ENCODE peak calls at places on chromosomes 5 and 9, in nine cellular contexts. B, A, P, J, O, T, C, I and S are unnamed samples.

GRCh38 chr9:98050351-98050750 is 6.2 kb upstream of the NANS start:
- DNase-seq in A (no peak), B (no peak), O (no peak), J (no peak), P (no peak), C (no peak), I (no peak), T (no peak), S (no peak)

GRCh38 chr9:94082956-94083355 is 1.3 kb upstream of the PTPDC1 start:
- DNase-seq in T (no peak), J (no peak), P (no peak), C (no peak), O (no peak), B (no peak), I (peak), A (no peak), S (no peak)

GRCh38 chr5:146588331-146588730 is 72.3 kb upstream of the GPR151 start:
- DNase-seq in J (no peak), A (no peak), T (peak), B (peak), I (no peak), P (no peak), C (no peak), O (no peak), S (no peak)

GRCh38 chr5:168128154-168128553 is 163.3 kb upstream of the WWC1 start:
- DNase-seq in J (no peak), T (no peak), I (no peak), C (no peak), B (no peak), A (no peak), P (no peak), O (no peak), S (no peak)

GRCh38 chr9:19614294-19614693 is 174.5 kb downstream of the SLC24A2 start:
- DNase-seq in O (no peak), B (no peak), C (no peak), J (no peak), I (no peak), T (no peak), P (no peak), A (no peak), S (no peak)

GRCh38 chr5:116453920-116454319 is 120.7 kb downstream of the SEMA6A start:
- DNase-seq in A (no peak), I (no peak), C (no peak), B (no peak), J (no peak), T (no peak), O (no peak), P (no peak), S (no peak)

GRCh38 chr5:82489668-82490067 is 211.5 kb upstream of the RPS23 start:
- DNase-seq in J (no peak), P (no peak), T (no peak), C (no peak), A (no peak), O (no peak), B (no peak), I (no peak), S (no peak)

GRCh38 chr9:127884976-127885490 is 7.6 kb upstream of the AK1 start:
- DNase-seq in B (no peak), T (no peak), J (no peak), O (no peak), C (no peak), I (no peak), P (no peak), A (no peak), S (no peak)

GRCh38 chr5:124790895-124791732 is 44.7 kb upstream of the ZNF608 start:
- DNase-seq in A (peak), C (no peak), J (no peak), B (peak), P (no peak), O (no peak), I (peak), T (no peak), S (no peak)

GRCh38 chr5:101024299-101024698 is 121.2 kb upstream of the ST8SIA4 start:
- DNase-seq in A (no peak), B (no peak), O (no peak), P (no peak), T (no peak), I (no peak), J (no peak), C (no peak), S (no peak)

GRCh38 chr9:133333566-133333965 is 2.4 kb downstream of the SURF6 start:
- DNase-seq in A (no peak), T (no peak), O (no peak), C (no peak), B (no peak), P (no peak), J (no peak), I (no peak), S (no peak)

GRCh38 chr9:129626944-129627297 is 958 bp downstream of the NTMT1 start:
- DNase-seq in J (no peak), P (no peak), I (peak), O (peak), C (no peak), T (peak), B (no peak), A (no peak), S (no peak)

GRCh38 chr9:127637322-127637847 is 25.3 kb downstream of the STXBP1 start:
- DNase-seq in B (peak), A (no peak), O (peak), J (no peak), C (peak), P (no peak), I (peak), T (peak), S (no peak)

GRCh38 chr9:108675708-108676107 is 180.1 kb downstream of the ACTL7B start:
- DNase-seq in P (no peak), I (no peak), O (no peak), T (no peak), A (no peak), J (no peak), C (no peak), B (no peak), S (no peak)

GRCh38 chr9:70586506-70586905 is 172.0 kb upstream of the KLF9 start:
- DNase-seq in A (no peak), T (no peak), P (no peak), C (no peak), I (no peak), J (no peak), B (no peak), O (no peak), S (no peak)

DNA sequence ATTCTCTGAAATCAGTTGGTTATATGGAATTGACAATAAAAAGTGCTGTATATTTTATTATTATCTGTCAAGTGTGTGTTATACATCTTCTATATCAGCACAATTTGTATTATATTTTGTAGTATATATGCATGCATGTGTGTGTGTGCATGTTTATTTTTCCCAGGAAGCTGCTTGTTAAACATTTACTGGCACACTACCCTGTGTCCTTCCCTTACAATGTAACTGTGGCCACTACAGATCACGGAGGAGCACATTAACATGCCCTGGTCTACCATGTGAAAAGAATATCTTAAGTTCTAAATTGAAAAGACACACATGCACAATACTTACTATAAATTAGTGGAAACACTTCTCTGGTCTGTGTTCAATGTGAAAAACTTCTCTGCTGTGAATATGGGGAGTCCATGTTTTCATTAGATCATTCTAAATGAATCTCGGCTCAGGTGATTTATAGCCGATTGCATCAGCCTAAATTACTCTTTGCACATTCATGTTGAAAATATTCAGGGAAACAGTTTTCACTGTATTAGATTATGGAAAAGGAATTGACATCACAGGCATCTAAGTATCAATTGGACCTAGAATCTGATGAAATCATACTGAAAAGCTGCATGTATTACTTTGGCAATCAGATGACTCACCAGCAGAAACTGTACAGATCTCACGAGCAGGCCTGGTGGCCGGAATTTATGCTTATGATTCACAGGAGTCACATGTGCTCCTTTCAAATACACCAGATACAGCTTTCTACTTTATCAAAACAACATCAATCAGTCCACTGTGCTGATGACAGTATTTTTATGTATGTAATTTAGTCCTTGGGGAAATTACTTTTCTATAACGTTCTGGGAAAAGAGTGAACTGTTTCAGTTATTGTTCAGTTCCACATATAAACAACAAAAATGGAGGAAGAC is 39.4 kb downstream of the LURAP1L start:
- DNase-seq in P (no peak), J (no peak), B (peak), C (peak), A (peak), T (peak), I (peak), O (peak), S (no peak)
- TF ChIP-seq CTCF in P (peak), J (no peak), B (peak), C (no peak), A (peak), T (peak), I (peak), O (peak), S (no peak)

GRCh38 chr9:89920131-89920530 is 315.3 kb downstream of the GADD45G start:
- DNase-seq in O (no peak), J (no peak), I (no peak), C (no peak), B (no peak), T (no peak), A (no peak), P (no peak), S (no peak)

GRCh38 chr9:89917861-89918260 is 313.0 kb downstream of the GADD45G start:
- DNase-seq in C (no peak), A (no peak), B (no peak), I (no peak), P (no peak), O (no peak), J (no peak), T (no peak), S (no peak)

GRCh38 chr9:89920901-89921300 is 316.1 kb downstream of the GADD45G start:
- DNase-seq in I (no peak), C (no peak), O (no peak), J (no peak), A (no peak), P (no peak), B (no peak), T (no peak), S (no peak)

GRCh38 chr9:89922099-89922498 is 317.3 kb downstream of the GADD45G start:
- DNase-seq in P (no peak), I (no peak), C (no peak), B (no peak), J (peak), T (no peak), A (no peak), O (no peak), S (no peak)

GRCh38 chr9:89919171-89919681 is 314.4 kb downstream of the GADD45G start:
- DNase-seq in P (peak), C (peak), I (no peak), J (peak), A (no peak), B (no peak), T (no peak), O (no peak), S (peak)
- TF ChIP-seq CTCF in P (peak), C (peak), I (no peak), J (no peak), A (no peak), B (no peak), T (peak), O (no peak), S (peak)

GRCh38 chr9:15942806-15943424 is 390.1 kb downstream of the CCDC171 start:
- DNase-seq in P (no peak), I (peak), O (no peak), B (no peak), J (no peak), C (no peak), T (no peak), A (no peak), S (no peak)
- TF ChIP-seq CTCF in P (no peak), I (no peak), O (no peak), B (no peak), J (no peak), C (no peak), T (no peak), A (no peak), S (no peak)

GRCh38 chr5:129137637-129138036 is 43.1 kb downstream of the ISOC1 start:
- DNase-seq in A (no peak), T (no peak), O (no peak), P (no peak), C (no peak), B (no peak), I (no peak), J (no peak), S (no peak)

GRCh38 chr5:129133553-129133952 is 39.0 kb downstream of the ISOC1 start:
- DNase-seq in O (no peak), J (no peak), A (no peak), P (no peak), T (no peak), C (no peak), I (no peak), B (no peak), S (no peak)

GRCh38 chr5:129135633-129136032 is 41.1 kb downstream of the ISOC1 start:
- DNase-seq in O (no peak), C (peak), P (no peak), I (no peak), J (no peak), T (no peak), B (no peak), A (no peak), S (no peak)
- TF ChIP-seq CTCF in O (no peak), C (peak), P (no peak), I (no peak), J (no peak), T (no peak), B (no peak), A (no peak), S (peak)

GRCh38 chr5:95619096-95619495 is 791 bp upstream of the GPR150 start:
- DNase-seq in T (no peak), A (no peak), J (no peak), O (no peak), C (no peak), B (no peak), I (no peak), P (no peak), S (no peak)
- TF ChIP-seq CTCF in T (no peak), A (no peak), J (no peak), O (no peak), C (no peak), B (no peak), I (no peak), P (no peak), S (no peak)